ENCODE peak calls at places on chromosome 7, in four cellular contexts. P, R, C and E are unnamed samples.

GRCh38 chr7:38339953-38340819 is 66.8 kb upstream of the TARP start:
- DNase-seq in C (no peak), R (no peak), P (no peak), E (no peak)

GRCh38 chr7:106841896-106842390 is 23.1 kb upstream of the PIK3CG start:
- DNase-seq in R (no peak), P (no peak), C (peak; percentile 19), E (no peak)

GRCh38 chr7:33072471-33072870 is 9.9 kb upstream of the NT5C3A start:
- DNase-seq in C (peak; percentile 50), R (peak; percentile 65), P (no peak), E (no peak)

GRCh38 chr7:141045126-141045841 is 28.6 kb upstream of the TMEM178B start:
- DNase-seq in R (no peak), C (no peak), P (no peak), E (no peak)

GRCh38 chr7:142134944-142135343 is 23.4 kb downstream of the MGAM2 start:
- DNase-seq in P (peak; percentile 13), R (no peak), C (no peak), E (no peak)

GRCh38 chr7:106369349-106369748 is 84.6 kb upstream of the NAMPT start:
- DNase-seq in P (no peak), R (no peak), C (no peak), E (peak; percentile 15)

GRCh38 chr7:95245828-95246227 is 78.5 kb downstream of the PON1 start:
- DNase-seq in C (no peak), R (no peak), P (no peak), E (no peak)

GRCh38 chr7:11706666-11707605 is 125.1 kb downstream of the THSD7A start:
- DNase-seq in R (no peak), P (peak; percentile 8), C (no peak), E (no peak)

GRCh38 chr7:135361788-135362187 is 128.2 kb downstream of the STRA8 start:
- DNase-seq in C (no peak), P (no peak), R (no peak), E (no peak)

GRCh38 chr7:74612015-74612829 is 45.3 kb upstream of the GTF2I start:
- DNase-seq in C (no peak), R (peak; percentile 81), P (no peak), E (peak; percentile 62)

GRCh38 chr7:81618400-81619014 is 151.3 kb downstream of the HGF start:
- DNase-seq in P (no peak), C (no peak), R (peak; percentile 86), E (peak; percentile 8)

GRCh38 chr7:82696631-82697030 is 253.1 kb upstream of the CACNA2D1 start:
- DNase-seq in R (no peak), P (no peak), C (no peak), E (no peak)